ENCODE peak calls at places on chromosomes 6 and 20, in six cellular contexts. U is NCI-H510A treated with DMSO at 0.1 percent for 48 hours, D is GM23248, P is NCI-H1436, L is left lung, T is germinal center. M is an unnamed sample.

GRCh38 chr6:30834643-30835042 is 49.7 kb upstream of the DDR1 start:
- DNase-seq in U (no peak), D (no peak), P (no peak), L (no peak), T (no peak), M (no peak)

GRCh38 chr6:3561745-3562144 is 104.9 kb upstream of the SLC22A23 start:
- DNase-seq in U (no peak), D (peak), P (peak), L (no peak), T (no peak), M (no peak)

GRCh38 chr20:50271201-50271600 is 80.6 kb downstream of the CEBPB start:
- DNase-seq in U (no peak), D (no peak), P (no peak), L (no peak), T (no peak), M (no peak)

GRCh38 chr20:53077373-53078205 is 105.4 kb downstream of the TSHZ2 start:
- DNase-seq in U (no peak), D (peak), P (no peak), L (no peak), T (peak), M (no peak)

GRCh38 chr6:33869121-33869520 is 65.3 kb upstream of the MLN start:
- DNase-seq in U (no peak), D (no peak), P (no peak), L (no peak), T (no peak), M (no peak)

GRCh38 chr6:141321486-141322347 is 811.0 kb upstream of the GJE1 start:
- DNase-seq in U (no peak), D (peak), P (no peak), L (no peak), T (no peak), M (no peak)

GRCh38 chr6:71383891-71384489 is 95.4 kb downstream of the OGFRL1 start:
- DNase-seq in U (peak), D (peak), P (no peak), L (no peak), T (peak), M (no peak)

GRCh38 chr6:108874470-108875160 is 26.4 kb downstream of the ARMC2 start:
- DNase-seq in U (no peak), D (peak), P (no peak), L (no peak), T (no peak), M (no peak)

GRCh38 chr6:167688123-167688522 is 138.6 kb upstream of the AFDN start:
- DNase-seq in U (no peak), D (no peak), P (no peak), L (no peak), T (no peak), M (no peak)

GRCh38 chr20:5448449-5449118 is 131.8 kb upstream of the PROKR2 start:
- DNase-seq in U (peak), D (peak), P (peak), L (no peak), T (peak), M (no peak)

GRCh38 chr20:51678041-51678697 is 90.0 kb downstream of the ATP9A start:
- DNase-seq in U (no peak), D (no peak), P (no peak), L (no peak), T (no peak), M (no peak)

GRCh38 chr20:347640-348484 is 951 bp downstream of the NRSN2 start:
- DNase-seq in U (peak), D (peak), P (peak), L (peak), T (peak), M (peak)

GRCh38 chr6:41450581-41450980 is 95.6 kb upstream of the FOXP4 start:
- DNase-seq in U (no peak), D (no peak), P (no peak), L (no peak), T (no peak), M (no peak)

GRCh38 chr6:99011151-99011550 is 63.4 kb upstream of the FBXL4 start:
- DNase-seq in U (no peak), D (no peak), P (no peak), L (no peak), T (no peak), M (no peak)

GRCh38 chr20:3276400-3277015 is 37.5 kb upstream of the SLC4A11 start:
- DNase-seq in U (peak), D (peak), P (no peak), L (no peak), T (no peak), M (no peak)

GRCh38 chr20:35454881-35455609 is at the start of gene CEP250:
- DNase-seq in U (peak), D (peak), P (peak), L (peak), T (peak), M (peak)

GRCh38 chr6:34273242-34273805 is 24.5 kb upstream of the SMIM29 start:
- DNase-seq in U (no peak), D (no peak), P (no peak), L (no peak), T (no peak), M (no peak)

GRCh38 chr6:113735487-113735886 is 121.7 kb upstream of the MARCKS start:
- DNase-seq in U (no peak), D (no peak), P (no peak), L (no peak), T (no peak), M (no peak)

GRCh38 chr6:32415521-32416019 is 8.6 kb upstream of the BTNL2 start:
- DNase-seq in U (peak), D (peak), P (no peak), L (no peak), T (peak), M (peak)

GRCh38 chr6:46486186-46486585 is 5.1 kb downstream of the RCAN2 start:
- DNase-seq in U (no peak), D (peak), P (no peak), L (no peak), T (no peak), M (no peak)

GRCh38 chr20:53599910-53600632 is 6.4 kb upstream of the ZNF217 start:
- DNase-seq in U (no peak), D (no peak), P (no peak), L (no peak), T (no peak), M (no peak)

GRCh38 chr20:56166781-56167465 is 81.6 kb upstream of the MC3R start:
- DNase-seq in U (peak), D (no peak), P (peak), L (no peak), T (no peak), M (no peak)

GRCh38 chr20:11214281-11214680 is 540.5 kb upstream of the JAG1 start:
- DNase-seq in U (no peak), D (no peak), P (no peak), L (no peak), T (no peak), M (no peak)

GRCh38 chr20:61728326-61728725 is 337.4 kb downstream of the TAF4 start:
- DNase-seq in U (no peak), D (no peak), P (no peak), L (no peak), T (no peak), M (no peak)

GRCh38 chr20:58174708-58175287 is 53.7 kb downstream of the ANKRD60 start:
- DNase-seq in U (no peak), D (peak), P (no peak), L (peak), T (no peak), M (no peak)

GRCh38 chr20:59984551-59984950 is 26.3 kb downstream of the CDH26 start:
- DNase-seq in U (no peak), D (no peak), P (no peak), L (no peak), T (no peak), M (no peak)

GRCh38 chr6:2378891-2379652 is 133.7 kb upstream of the GMDS start:
- DNase-seq in U (no peak), D (peak), P (no peak), L (no peak), T (no peak), M (no peak)

M was measured in suprapubic skin.